ENCODE peak calls at places on chromosomes 7 and 10, in ten cellular contexts. P, E, O, B, K, X, W, L, F and Z are unnamed samples.

GRCh38 chr10:22655312-22655973 is 58.9 kb downstream of the PIP4K2A start:
- DNase-seq in P (no peak), E (no peak), O (no peak), B (peak; percentile 20), K (peak; percentile 81), X (no peak), W (no peak), L (peak; percentile 93), F (peak; percentile 64), Z (no peak)

GRCh38 chr10:128018236-128018635 is 108.0 kb downstream of the MKI67 start:
- DNase-seq in P (no peak), E (no peak), O (no peak), B (no peak), K (no peak), X (no peak), W (no peak), L (no peak), F (peak; percentile 35), Z (no peak)

GRCh38 chr7:85055906-85056305 is 130.9 kb downstream of the SEMA3D start:
- DNase-seq in P (no peak), E (no peak), O (no peak), B (no peak), K (no peak), X (no peak), W (no peak), L (peak; percentile 39), F (no peak), Z (no peak)

GRCh38 chr7:28808786-28809533 is 149.2 kb downstream of the TRIL start:
- DNase-seq in P (no peak), E (peak; percentile 60), O (no peak), B (no peak), K (no peak), X (no peak), W (peak; percentile 76), L (peak; percentile 5), F (no peak), Z (peak; percentile 5)

GRCh38 chr7:17041324-17041723 is 159.5 kb upstream of the AGR3 start:
- DNase-seq in P (no peak), E (no peak), O (no peak), B (peak; percentile 16), K (no peak), X (no peak), W (no peak), L (peak; percentile 87), F (peak; percentile 86), Z (no peak)

GRCh38 chr7:26593405-26593804 is 271.0 kb downstream of the SKAP2 start:
- DNase-seq in P (no peak), E (no peak), O (no peak), B (no peak), K (no peak), X (peak; percentile 41), W (no peak), L (no peak), F (no peak), Z (no peak)

GRCh38 chr10:112907893-112908292 is 42.2 kb upstream of the TCF7L2 start:
- DNase-seq in P (no peak), E (no peak), O (no peak), B (no peak), K (no peak), X (no peak), W (no peak), L (no peak), F (no peak), Z (no peak)

GRCh38 chr7:55271069-55271468 is 94.1 kb upstream of the LANCL2 start:
- DNase-seq in P (no peak), E (no peak), O (no peak), B (no peak), K (no peak), X (no peak), W (no peak), L (peak; percentile 55), F (no peak), Z (no peak)

GRCh38 chr10:29480281-29480954 is 154.4 kb downstream of the SVIL start:
- DNase-seq in P (no peak), E (no peak), O (no peak), B (no peak), K (no peak), X (no peak), W (no peak), L (no peak), F (no peak), Z (no peak)

GRCh38 chr10:29481906-29482440 is 152.8 kb downstream of the SVIL start:
- DNase-seq in P (no peak), E (no peak), O (no peak), B (no peak), K (no peak), X (no peak), W (no peak), L (no peak), F (no peak), Z (no peak)

GRCh38 chr10:29479081-29479917 is 155.5 kb downstream of the SVIL start:
- DNase-seq in P (no peak), E (no peak), O (no peak), B (no peak), K (no peak), X (no peak), W (no peak), L (no peak), F (peak; percentile 28), Z (no peak)

GRCh38 chr10:29486466-29486865 is 148.3 kb downstream of the SVIL start:
- DNase-seq in P (no peak), E (no peak), O (no peak), B (no peak), K (no peak), X (no peak), W (no peak), L (no peak), F (no peak), Z (no peak)

DNA sequence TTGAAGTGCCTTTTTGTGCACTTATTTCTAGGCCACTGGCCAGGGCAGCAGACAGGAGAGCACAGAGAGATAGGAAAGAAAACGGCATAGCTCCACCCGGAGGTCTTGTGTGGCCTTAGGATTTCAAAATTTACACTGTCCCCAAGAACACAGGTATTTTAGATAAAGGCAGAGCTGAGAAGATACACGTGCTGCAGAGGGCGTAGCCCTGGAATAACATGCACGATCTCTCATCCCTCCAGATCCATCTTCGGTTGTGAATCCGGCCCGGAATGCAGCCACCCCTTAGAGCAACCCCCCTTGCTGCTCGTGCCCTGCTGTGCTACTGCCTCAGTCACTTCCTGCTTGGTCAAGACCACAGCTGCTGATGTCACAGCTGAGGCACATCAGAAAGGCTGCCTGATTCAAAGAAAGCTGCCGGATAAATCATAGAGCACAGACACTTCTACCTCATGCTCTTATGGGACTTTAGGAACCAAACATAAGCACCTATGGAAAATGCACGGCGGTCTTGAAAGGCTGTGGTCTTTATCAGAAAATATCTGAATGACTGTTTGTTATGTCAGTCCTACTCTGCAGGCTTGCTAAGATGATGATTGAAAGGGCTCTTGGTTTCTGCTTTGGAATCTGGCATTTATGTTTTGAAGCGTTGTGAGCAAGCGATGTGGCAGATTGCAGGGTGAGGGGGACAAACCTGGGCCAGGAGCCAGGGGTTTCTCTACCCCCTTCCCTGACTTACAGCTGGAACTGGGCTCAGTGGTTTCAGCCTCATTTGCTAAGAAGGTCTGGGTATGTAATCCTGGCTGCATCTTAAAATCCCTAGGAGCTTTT is 152.0 kb downstream of the SVIL start:
- DNase-seq in P (no peak), E (peak; percentile 74), O (peak; percentile 37), B (no peak), K (no peak), X (no peak), W (no peak), L (no peak), F (peak; percentile 91), Z (no peak)
- H3K27ac ChIP-seq in P (peak overlapping the region; percentile 51), E (no peak overlapping the region), O (no peak overlapping the region), B (no peak overlapping the region), K (no peak overlapping the region), X (no peak overlapping the region), W (no peak overlapping the region), L (no peak overlapping the region), F (peak overlapping the region; percentile 67), Z (no peak overlapping the region)

DNA sequence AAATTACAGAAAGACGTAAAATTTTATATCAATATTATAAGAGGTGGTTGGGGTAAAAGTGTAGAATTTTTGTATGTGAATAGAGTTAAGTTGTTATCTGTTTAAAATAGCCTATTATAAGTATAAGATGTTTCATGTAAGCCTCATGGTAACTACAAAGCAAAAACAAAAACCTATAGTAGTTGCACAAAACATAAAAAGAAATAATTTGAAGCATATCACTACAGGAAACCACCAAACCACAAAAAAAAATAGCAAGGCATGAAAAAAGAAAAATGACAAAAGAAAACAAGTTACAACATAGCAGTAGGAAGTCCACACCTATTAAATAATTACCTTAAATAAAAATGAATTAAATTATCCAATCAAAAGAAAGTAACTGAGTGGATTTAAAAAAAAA is 12.4 kb upstream of the GSTK1 start:
- DNase-seq in P (no peak), E (no peak), O (no peak), B (no peak), K (no peak), X (no peak), W (no peak), L (no peak), F (no peak), Z (no peak)
- H3K27ac ChIP-seq in P (no peak overlapping the region), E (no peak overlapping the region), O (no peak overlapping the region), B (no peak overlapping the region), K (no peak overlapping the region), X (no peak overlapping the region), W (no peak overlapping the region), L (no peak overlapping the region), F (no peak overlapping the region), Z (no peak overlapping the region)

DNA sequence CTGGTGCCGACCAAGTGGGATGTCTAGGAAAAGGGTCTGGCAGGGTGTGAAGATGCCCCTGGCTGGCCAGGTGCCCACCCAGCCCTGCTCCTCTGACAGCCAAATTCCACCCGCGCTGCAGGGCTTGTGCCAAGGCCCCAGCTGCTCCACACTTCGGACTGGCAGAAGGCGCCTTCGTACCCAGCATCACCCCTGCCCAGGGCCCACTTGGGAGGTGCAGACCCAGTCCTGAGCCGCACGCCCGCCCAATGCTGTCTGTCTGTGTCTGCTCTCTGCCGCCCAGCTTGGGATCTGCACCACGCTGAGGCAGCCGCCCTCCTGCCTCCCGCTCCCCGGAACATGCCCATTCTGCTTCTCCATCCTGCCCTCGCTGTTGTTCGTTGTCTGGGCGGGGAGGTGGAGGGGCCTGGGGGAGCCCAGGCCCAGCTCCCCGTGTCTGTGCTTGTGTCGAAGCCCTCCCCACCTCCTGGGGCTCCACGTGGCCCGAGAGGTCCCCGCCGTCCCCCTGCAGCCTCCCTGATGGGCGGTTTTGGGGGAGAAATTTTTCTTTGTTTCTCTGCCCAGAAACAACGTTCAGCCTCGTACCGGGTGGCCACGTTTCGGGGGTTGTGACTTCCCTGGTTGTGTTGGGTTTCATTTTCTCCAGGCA is 36.9 kb upstream of the PPIF start:
- DNase-seq in P (no peak), E (no peak), O (no peak), B (no peak), K (no peak), X (peak; percentile 26), W (no peak), L (no peak), F (no peak), Z (no peak)
- H3K27ac ChIP-seq in P (no peak overlapping the region), E (no peak overlapping the region), O (no peak overlapping the region), B (no peak overlapping the region), K (no peak overlapping the region), X (no peak overlapping the region), W (no peak overlapping the region), L (no peak overlapping the region), F (no peak overlapping the region), Z (no peak overlapping the region)

DNA sequence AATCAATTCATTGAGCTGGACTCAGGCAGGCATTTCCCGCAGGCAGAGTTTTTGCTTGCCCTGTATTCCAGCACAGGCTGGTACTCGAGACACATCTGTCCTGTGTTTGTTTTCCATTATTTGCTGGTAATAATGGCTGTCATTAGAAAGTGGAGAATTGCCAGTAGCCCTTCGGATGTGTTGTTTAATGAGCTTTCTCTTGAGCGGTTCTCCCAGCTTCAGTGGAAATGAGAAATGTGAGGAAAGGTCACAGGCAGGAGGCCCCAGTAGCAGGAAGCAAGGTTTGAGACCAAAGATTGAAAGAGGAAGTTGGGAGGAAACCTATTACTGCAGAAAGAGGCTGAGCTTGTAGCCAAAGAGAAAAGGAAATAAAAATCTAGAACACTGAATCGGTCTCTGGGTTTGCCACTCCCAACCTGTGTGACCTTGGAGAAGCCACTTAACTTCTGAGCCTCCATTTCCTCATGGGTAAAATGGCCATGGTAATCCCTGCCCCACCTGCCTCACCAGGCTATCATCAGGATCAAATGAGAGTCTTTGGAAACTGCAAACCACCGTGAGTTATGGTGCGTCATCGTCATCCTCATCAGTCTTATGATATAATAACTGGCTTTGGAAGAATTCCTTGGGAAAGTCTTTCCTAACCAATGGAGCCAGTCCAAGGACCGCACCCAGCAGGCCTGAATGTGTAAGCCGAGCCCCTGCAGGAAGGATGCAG is 67.7 kb downstream of the TACR2 start:
- DNase-seq in P (peak; percentile 68), E (no peak), O (no peak), B (peak; percentile 49), K (peak; percentile 52), X (peak; percentile 74), W (peak; percentile 84), L (peak; percentile 99), F (peak; percentile 65), Z (no peak)
- H3K27ac ChIP-seq in P (peak overlapping the region; percentile 52), E (no peak overlapping the region), O (no peak overlapping the region), B (peak overlapping the region; percentile 69), K (no peak overlapping the region), X (peak overlapping the region; percentile 75), W (no peak overlapping the region), L (peak overlapping the region; percentile 89), F (peak overlapping the region; percentile 12), Z (no peak overlapping the region)